ENCODE peak calls at places on chromosome 15, in four cellular contexts. O is HepG2, T is H1, Y is A549. S is an unnamed sample.

GRCh38 chr15:99707481-99708270 is 25.6 kb downstream of the LYSMD4 start:
- DNase-seq in O (no peak), T (no peak), Y (no peak), S (no peak)

GRCh38 chr15:82767163-82767829 is 38.6 kb downstream of the FSD2 start:
- DNase-seq in O (no peak), T (no peak), Y (no peak), S (no peak)

GRCh38 chr15:52261498-52262242 is 33.9 kb downstream of the MYO5C start:
- DNase-seq in O (no peak), T (peak; percentile 70), Y (peak; percentile 74), S (no peak)

GRCh38 chr15:71691700-71692417 is 118.5 kb upstream of the NR2E3 start:
- DNase-seq in O (no peak), T (no peak), Y (no peak), S (no peak)

GRCh38 chr15:38562278-38562677 is 2.3 kb downstream of the RASGRP1 start:
- DNase-seq in O (no peak), T (no peak), Y (no peak), S (no peak)

GRCh38 chr15:64739216-64739976 is 36.0 kb downstream of the RBPMS2 start:
- DNase-seq in O (no peak), T (no peak), Y (no peak), S (no peak)

GRCh38 chr15:43517354-43518072 is at the start of gene MAP1A:
- DNase-seq in O (no peak), T (peak; percentile 63), Y (no peak), S (peak; percentile 84)

GRCh38 chr15:75368689-75369239 is 357 bp upstream of the MAN2C1 start:
- DNase-seq in O (peak; percentile 87), T (no peak), Y (no peak), S (no peak)

GRCh38 chr15:43509002-43509922 is 8.1 kb upstream of the MAP1A start:
- DNase-seq in O (peak; percentile 20), T (no peak), Y (no peak), S (no peak)

GRCh38 chr15:71278989-71279756 is 163.9 kb downstream of the THSD4 start:
- DNase-seq in O (peak; percentile 72), T (no peak), Y (peak; percentile 99), S (no peak)

GRCh38 chr15:57061696-57062095 is 143.3 kb downstream of the TCF12 start:
- DNase-seq in O (no peak), T (no peak), Y (no peak), S (no peak)

GRCh38 chr15:57060799-57061198 is 142.4 kb downstream of the TCF12 start:
- DNase-seq in O (peak; percentile 75), T (no peak), Y (peak; percentile 31), S (no peak)

GRCh38 chr15:57069423-57069822 is 151.0 kb downstream of the TCF12 start:
- DNase-seq in O (no peak), T (no peak), Y (no peak), S (no peak)

GRCh38 chr15:57061281-57061680 is 142.8 kb downstream of the TCF12 start:
- DNase-seq in O (no peak), T (no peak), Y (no peak), S (no peak)

GRCh38 chr15:57064033-57064432 is 145.6 kb downstream of the TCF12 start:
- DNase-seq in O (no peak), T (no peak), Y (no peak), S (no peak)
- TF ChIP-seq PHF8 in O (no peak), T (no peak), Y (no peak), S (no peak)

GRCh38 chr15:31435891-31436628 is 109.4 kb downstream of the KLF13 start:
- DNase-seq in O (no peak), T (no peak), Y (no peak), S (peak; percentile 15)
- TF ChIP-seq PHF8 in O (no peak), T (no peak), Y (no peak), S (no peak)

GRCh38 chr15:68408526-68408925 is 23.4 kb downstream of the ITGA11 start:
- DNase-seq in O (no peak), T (peak; percentile 26), Y (no peak), S (no peak)
- TF ChIP-seq PHF8 in O (no peak), T (no peak), Y (no peak), S (no peak)

GRCh38 chr15:67753901-67754300 is 71.4 kb upstream of the SKOR1 start:
- DNase-seq in O (no peak), T (no peak), Y (no peak), S (no peak)

GRCh38 chr15:67746450-67746849 is 78.9 kb upstream of the SKOR1 start:
- DNase-seq in O (no peak), T (no peak), Y (no peak), S (no peak)

GRCh38 chr15:67746022-67746421 is 79.3 kb upstream of the SKOR1 start:
- DNase-seq in O (no peak), T (no peak), Y (no peak), S (no peak)

GRCh38 chr15:67747949-67748348 is 77.4 kb upstream of the SKOR1 start:
- DNase-seq in O (no peak), T (no peak), Y (no peak), S (no peak)

DNA sequence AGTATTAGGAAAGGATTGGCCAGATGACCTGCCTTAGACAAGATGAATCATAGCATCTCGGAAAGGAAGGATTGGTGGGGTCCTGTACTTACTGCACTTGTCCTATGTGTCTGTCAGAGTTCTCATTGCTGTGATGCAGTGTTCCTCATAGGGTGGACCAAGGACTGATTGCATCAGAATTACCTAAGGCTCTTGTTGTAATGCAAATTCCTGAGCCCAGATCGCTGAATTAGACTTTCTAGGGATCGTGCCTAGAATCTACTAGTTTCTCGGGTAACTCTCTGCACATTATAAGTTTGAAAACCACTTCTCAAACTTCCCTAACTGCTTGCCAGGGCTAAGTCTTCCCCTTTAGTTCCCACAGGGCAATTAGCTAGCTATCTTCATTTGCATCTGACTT is 74.9 kb upstream of the SKOR1 start:
- DNase-seq in O (no peak), T (no peak), Y (no peak), S (no peak)
- TF ChIP-seq PHF8 in O (no peak), T (no peak), Y (no peak), S (no peak)

DNA sequence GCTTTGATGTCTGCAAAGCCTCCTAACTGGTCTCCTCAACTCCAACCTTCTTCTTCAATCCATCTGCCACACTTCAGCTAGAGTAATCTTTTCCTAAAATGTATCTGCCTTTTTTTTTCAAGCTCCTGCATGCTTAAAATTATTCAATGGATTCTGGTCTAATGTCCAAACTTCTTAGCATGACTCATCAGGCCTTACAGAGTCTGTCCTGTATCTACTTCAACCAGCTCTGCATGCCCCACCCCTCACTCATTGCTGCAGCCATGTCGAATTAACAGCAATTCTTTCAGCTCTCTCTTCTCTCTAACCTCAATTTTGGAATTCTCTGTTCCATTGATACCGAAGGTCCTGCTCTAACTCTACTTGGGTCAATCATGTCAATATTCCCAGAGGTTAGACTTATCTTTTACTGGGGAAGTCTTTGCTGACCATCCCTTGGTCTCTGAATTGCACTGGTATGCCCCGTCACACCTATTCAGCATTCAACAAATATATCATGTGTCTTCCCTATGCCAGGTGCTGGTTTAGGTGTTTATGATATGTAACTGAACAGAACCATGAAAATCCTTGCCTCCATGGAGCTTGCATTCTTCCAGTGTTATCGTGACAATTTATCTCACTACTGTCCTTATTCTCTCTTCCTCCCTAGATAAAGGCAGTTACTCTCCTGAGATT is 88.5 kb upstream of the NANOGP8 start:
- DNase-seq in O (peak; percentile 3), T (no peak), Y (no peak), S (peak; percentile 64)
- TF ChIP-seq PHF8 in O (no peak), T (no peak), Y (no peak), S (no peak)

DNA sequence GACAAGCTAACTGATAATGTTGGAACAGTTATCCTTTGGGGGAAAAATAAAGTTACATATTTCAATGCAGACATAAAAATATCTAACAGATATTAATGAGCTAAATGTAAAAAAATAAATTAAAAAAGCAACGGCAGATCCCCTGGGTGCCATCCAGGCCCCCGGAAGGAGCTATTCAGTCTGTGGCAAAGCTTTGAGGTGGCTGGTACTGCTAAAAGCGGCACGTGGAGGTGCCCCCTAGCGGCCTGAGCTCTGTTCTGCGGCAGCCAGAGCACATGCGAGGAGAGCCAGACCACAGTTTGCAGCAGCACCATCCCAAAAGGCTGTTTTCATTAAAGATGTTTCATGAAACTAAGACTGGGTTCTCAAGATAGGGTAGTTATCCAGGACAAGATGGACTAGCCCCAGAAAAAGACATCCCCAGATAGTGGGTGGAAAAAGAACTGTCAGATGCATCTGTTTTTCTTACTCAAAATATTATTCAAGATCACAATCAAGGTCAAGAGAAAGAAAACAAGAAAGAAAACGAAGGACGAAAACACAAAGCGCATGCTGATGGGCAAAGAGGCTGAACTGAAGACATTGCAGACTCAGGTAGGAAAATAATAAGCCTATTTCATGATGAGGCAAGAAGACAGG is 18.7 kb downstream of the AP3S2 start:
- DNase-seq in O (peak; percentile 46), T (peak; percentile 88), Y (peak; percentile 77), S (peak; percentile 76)
- TF ChIP-seq PHF8 in O (no peak), T (no peak), Y (no peak), S (no peak)

S was measured in K562.